ENCODE peak calls at places on chromosome 18, in ten cellular contexts. One of them, this sample, is unnamed.

GRCh38 chr18:43805646-43806194 is 528.4 kb upstream of the SYT4 start:
- DNase-seq in fibroblast of mammary gland: peak; percentile 57
- DNase-seq in breast epithelium: no peak
- DNase-seq in heart left ventricle: peak; percentile 22
- DNase-seq in fibroblast of villous mesenchyme: peak; percentile 59
- DNase-seq in right atrium auricular region: no peak
- DNase-seq in psoas muscle: peak; percentile 34
- DNase-seq in ovary: no peak
- DNase-seq in tibial artery: no peak
- DNase-seq in cardiac fibroblast: peak; percentile 5
- DNase-seq in this sample: no peak

GRCh38 chr18:69686861-69687260 is 260.8 kb downstream of the CD226 start:
- DNase-seq in fibroblast of mammary gland: peak; percentile 28
- DNase-seq in breast epithelium: no peak
- DNase-seq in heart left ventricle: no peak
- DNase-seq in fibroblast of villous mesenchyme: peak; percentile 36
- DNase-seq in right atrium auricular region: no peak
- DNase-seq in psoas muscle: no peak
- DNase-seq in ovary: no peak
- DNase-seq in tibial artery: no peak
- DNase-seq in cardiac fibroblast: peak; percentile 48
- DNase-seq in this sample: no peak

GRCh38 chr18:35345460-35345921 is 1.3 kb upstream of the ZNF24 start:
- DNase-seq in fibroblast of mammary gland: no peak
- DNase-seq in breast epithelium: no peak
- DNase-seq in heart left ventricle: no peak
- DNase-seq in fibroblast of villous mesenchyme: peak; percentile 28
- DNase-seq in right atrium auricular region: no peak
- DNase-seq in psoas muscle: no peak
- DNase-seq in ovary: no peak
- DNase-seq in tibial artery: no peak
- DNase-seq in cardiac fibroblast: no peak
- DNase-seq in this sample: no peak

GRCh38 chr18:45402485-45403056 is 212.7 kb upstream of the SLC14A2 start:
- DNase-seq in fibroblast of mammary gland: peak; percentile 91
- DNase-seq in breast epithelium: no peak
- DNase-seq in heart left ventricle: no peak
- DNase-seq in fibroblast of villous mesenchyme: no peak
- DNase-seq in right atrium auricular region: no peak
- DNase-seq in psoas muscle: no peak
- DNase-seq in ovary: no peak
- DNase-seq in tibial artery: no peak
- DNase-seq in cardiac fibroblast: peak; percentile 35
- DNase-seq in this sample: peak; percentile 61

GRCh38 chr18:63309422-63309821 is 10.1 kb downstream of the BCL2 start:
- DNase-seq in fibroblast of mammary gland: no peak
- DNase-seq in breast epithelium: no peak
- DNase-seq in heart left ventricle: no peak
- DNase-seq in fibroblast of villous mesenchyme: no peak
- DNase-seq in right atrium auricular region: no peak
- DNase-seq in psoas muscle: no peak
- DNase-seq in ovary: no peak
- DNase-seq in tibial artery: no peak
- DNase-seq in cardiac fibroblast: no peak
- DNase-seq in this sample: no peak

GRCh38 chr18:32349728-32350395 is 120.8 kb downstream of the GAREM1 start:
- DNase-seq in fibroblast of mammary gland: peak; percentile 97
- DNase-seq in breast epithelium: peak; percentile 63
- DNase-seq in heart left ventricle: peak; percentile 78
- DNase-seq in fibroblast of villous mesenchyme: peak; percentile 86
- DNase-seq in right atrium auricular region: peak; percentile 85
- DNase-seq in psoas muscle: no peak
- DNase-seq in ovary: peak; percentile 76
- DNase-seq in tibial artery: peak; percentile 85
- DNase-seq in cardiac fibroblast: peak; percentile 99
- DNase-seq in this sample: peak; percentile 99

GRCh38 chr18:54740146-54740844 is 88.0 kb upstream of the RAB27B start:
- DNase-seq in fibroblast of mammary gland: peak; percentile 82
- DNase-seq in breast epithelium: no peak
- DNase-seq in heart left ventricle: no peak
- DNase-seq in fibroblast of villous mesenchyme: peak; percentile 73
- DNase-seq in right atrium auricular region: no peak
- DNase-seq in psoas muscle: no peak
- DNase-seq in ovary: no peak
- DNase-seq in tibial artery: no peak
- DNase-seq in cardiac fibroblast: peak; percentile 75
- DNase-seq in this sample: no peak

GRCh38 chr18:13474907-13475306 is 251.5 kb downstream of the FAM210A start:
- DNase-seq in fibroblast of mammary gland: no peak
- DNase-seq in breast epithelium: no peak
- DNase-seq in heart left ventricle: no peak
- DNase-seq in fibroblast of villous mesenchyme: no peak
- DNase-seq in right atrium auricular region: no peak
- DNase-seq in psoas muscle: no peak
- DNase-seq in ovary: no peak
- DNase-seq in tibial artery: no peak
- DNase-seq in cardiac fibroblast: no peak
- DNase-seq in this sample: no peak

GRCh38 chr18:9614401-9615279 is at the start of gene PPP4R1:
- DNase-seq in fibroblast of mammary gland: peak; percentile 54
- DNase-seq in breast epithelium: peak; percentile 74
- DNase-seq in heart left ventricle: peak; percentile 89
- DNase-seq in fibroblast of villous mesenchyme: peak; percentile 69
- DNase-seq in right atrium auricular region: peak; percentile 78
- DNase-seq in psoas muscle: peak; percentile 89
- DNase-seq in ovary: peak; percentile 77
- DNase-seq in tibial artery: peak; percentile 89
- DNase-seq in cardiac fibroblast: peak; percentile 55
- DNase-seq in this sample: no peak

GRCh38 chr18:9612989-9613388 is 1.4 kb downstream of the PPP4R1 start:
- DNase-seq in fibroblast of mammary gland: no peak
- DNase-seq in breast epithelium: no peak
- DNase-seq in heart left ventricle: no peak
- DNase-seq in fibroblast of villous mesenchyme: no peak
- DNase-seq in right atrium auricular region: no peak
- DNase-seq in psoas muscle: no peak
- DNase-seq in ovary: no peak
- DNase-seq in tibial artery: no peak
- DNase-seq in cardiac fibroblast: no peak
- DNase-seq in this sample: no peak

GRCh38 chr18:9615280-9615797 is 980 bp upstream of the PPP4R1 start:
- DNase-seq in fibroblast of mammary gland: no peak
- DNase-seq in breast epithelium: no peak
- DNase-seq in heart left ventricle: no peak
- DNase-seq in fibroblast of villous mesenchyme: no peak
- DNase-seq in right atrium auricular region: no peak
- DNase-seq in psoas muscle: no peak
- DNase-seq in ovary: no peak
- DNase-seq in tibial artery: no peak
- DNase-seq in cardiac fibroblast: no peak
- DNase-seq in this sample: no peak

GRCh38 chr18:9612215-9612830 is 2.0 kb downstream of the PPP4R1 start:
- DNase-seq in fibroblast of mammary gland: peak; percentile 58
- DNase-seq in breast epithelium: no peak
- DNase-seq in heart left ventricle: no peak
- DNase-seq in fibroblast of villous mesenchyme: peak; percentile 53
- DNase-seq in right atrium auricular region: no peak
- DNase-seq in psoas muscle: no peak
- DNase-seq in ovary: no peak
- DNase-seq in tibial artery: no peak
- DNase-seq in cardiac fibroblast: peak; percentile 64
- DNase-seq in this sample: no peak

GRCh38 chr18:9613550-9614400 is 584 bp downstream of the PPP4R1 start:
- DNase-seq in fibroblast of mammary gland: no peak
- DNase-seq in breast epithelium: peak; percentile 55
- DNase-seq in heart left ventricle: peak; percentile 73
- DNase-seq in fibroblast of villous mesenchyme: peak; percentile 54
- DNase-seq in right atrium auricular region: peak; percentile 61
- DNase-seq in psoas muscle: peak; percentile 76
- DNase-seq in ovary: peak; percentile 52
- DNase-seq in tibial artery: peak; percentile 75
- DNase-seq in cardiac fibroblast: peak; percentile 56
- DNase-seq in this sample: no peak
- TF ChIP-seq CTCF in fibroblast of mammary gland: no peak
- TF ChIP-seq CTCF in breast epithelium: no peak
- TF ChIP-seq CTCF in heart left ventricle: no peak
- TF ChIP-seq CTCF in fibroblast of villous mesenchyme: no peak
- TF ChIP-seq CTCF in right atrium auricular region: no peak
- TF ChIP-seq CTCF in psoas muscle: no peak
- TF ChIP-seq CTCF in ovary: no peak
- TF ChIP-seq CTCF in tibial artery: no peak
- TF ChIP-seq CTCF in cardiac fibroblast: no peak
- TF ChIP-seq CTCF in this sample: no peak

GRCh38 chr18:23986610-23987359 is 27.8 kb upstream of the TTC39C start:
- DNase-seq in fibroblast of mammary gland: no peak
- DNase-seq in breast epithelium: no peak
- DNase-seq in heart left ventricle: no peak
- DNase-seq in fibroblast of villous mesenchyme: no peak
- DNase-seq in right atrium auricular region: no peak
- DNase-seq in psoas muscle: no peak
- DNase-seq in ovary: no peak
- DNase-seq in tibial artery: no peak
- DNase-seq in cardiac fibroblast: no peak
- DNase-seq in this sample: no peak

GRCh38 chr18:23977709-23978483 is 36.7 kb upstream of the TTC39C start:
- DNase-seq in fibroblast of mammary gland: peak; percentile 44
- DNase-seq in breast epithelium: no peak
- DNase-seq in heart left ventricle: no peak
- DNase-seq in fibroblast of villous mesenchyme: peak; percentile 13
- DNase-seq in right atrium auricular region: no peak
- DNase-seq in psoas muscle: no peak
- DNase-seq in ovary: no peak
- DNase-seq in tibial artery: no peak
- DNase-seq in cardiac fibroblast: peak; percentile 51
- DNase-seq in this sample: no peak

GRCh38 chr18:23982154-23983071 is 32.1 kb upstream of the TTC39C start:
- DNase-seq in fibroblast of mammary gland: peak; percentile 82
- DNase-seq in breast epithelium: no peak
- DNase-seq in heart left ventricle: peak; percentile 55
- DNase-seq in fibroblast of villous mesenchyme: peak; percentile 63
- DNase-seq in right atrium auricular region: peak; percentile 91
- DNase-seq in psoas muscle: peak; percentile 67
- DNase-seq in ovary: peak; percentile 71
- DNase-seq in tibial artery: peak; percentile 86
- DNase-seq in cardiac fibroblast: peak; percentile 78
- DNase-seq in this sample: no peak

GRCh38 chr18:23977103-23977502 is 37.5 kb upstream of the TTC39C start:
- DNase-seq in fibroblast of mammary gland: no peak
- DNase-seq in breast epithelium: no peak
- DNase-seq in heart left ventricle: no peak
- DNase-seq in fibroblast of villous mesenchyme: no peak
- DNase-seq in right atrium auricular region: no peak
- DNase-seq in psoas muscle: no peak
- DNase-seq in ovary: no peak
- DNase-seq in tibial artery: no peak
- DNase-seq in cardiac fibroblast: no peak
- DNase-seq in this sample: no peak

GRCh38 chr18:23981369-23981768 is 33.2 kb upstream of the TTC39C start:
- DNase-seq in fibroblast of mammary gland: no peak
- DNase-seq in breast epithelium: no peak
- DNase-seq in heart left ventricle: no peak
- DNase-seq in fibroblast of villous mesenchyme: no peak
- DNase-seq in right atrium auricular region: no peak
- DNase-seq in psoas muscle: no peak
- DNase-seq in ovary: no peak
- DNase-seq in tibial artery: no peak
- DNase-seq in cardiac fibroblast: no peak
- DNase-seq in this sample: no peak
- H3K4me3 ChIP-seq in fibroblast of mammary gland: no peak overlapping the region
- H3K4me3 ChIP-seq in breast epithelium: no peak overlapping the region
- H3K4me3 ChIP-seq in heart left ventricle: no peak overlapping the region
- H3K4me3 ChIP-seq in fibroblast of villous mesenchyme: no peak overlapping the region
- H3K4me3 ChIP-seq in right atrium auricular region: no peak overlapping the region
- H3K4me3 ChIP-seq in psoas muscle: no peak overlapping the region
- H3K4me3 ChIP-seq in ovary: no peak overlapping the region
- H3K4me3 ChIP-seq in tibial artery: no peak overlapping the region
- H3K4me3 ChIP-seq in cardiac fibroblast: no peak overlapping the region
- H3K4me3 ChIP-seq in this sample: no peak overlapping the region

DNA sequence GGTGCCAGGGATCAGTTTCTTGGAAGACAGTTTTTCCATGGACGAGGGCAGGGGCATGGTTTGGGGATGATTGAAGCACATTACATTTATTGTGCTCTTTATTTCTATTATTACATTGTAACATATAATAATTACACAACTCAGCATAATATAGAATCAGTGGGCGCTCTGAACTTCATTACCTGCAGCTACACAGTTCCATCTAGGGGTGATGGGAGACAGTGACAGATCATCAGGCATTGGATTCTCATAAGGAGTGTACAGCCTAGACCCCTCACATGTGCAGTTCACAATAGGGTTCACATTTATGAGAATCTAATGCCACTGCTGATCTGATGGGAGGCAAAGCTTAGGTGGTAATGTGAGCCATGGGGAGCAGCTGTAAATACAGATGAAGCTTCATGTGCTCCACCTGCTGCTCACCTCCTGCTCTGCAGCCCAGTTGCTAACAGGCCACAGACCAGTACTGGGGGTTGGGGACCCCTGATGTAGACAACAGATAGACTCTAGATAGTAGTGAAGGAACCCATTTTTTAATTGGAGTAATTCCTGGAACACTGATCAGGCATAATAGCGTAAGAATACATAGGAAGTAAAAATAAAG is 41.5 kb upstream of the MC4R start:
- DNase-seq in fibroblast of mammary gland: peak; percentile 3
- DNase-seq in breast epithelium: no peak
- DNase-seq in heart left ventricle: no peak
- DNase-seq in fibroblast of villous mesenchyme: peak; percentile 1
- DNase-seq in right atrium auricular region: no peak
- DNase-seq in psoas muscle: no peak
- DNase-seq in ovary: no peak
- DNase-seq in tibial artery: no peak
- DNase-seq in cardiac fibroblast: peak; percentile 9
- DNase-seq in this sample: no peak
- TF ChIP-seq CTCF in fibroblast of mammary gland: peak; percentile 29
- TF ChIP-seq CTCF in breast epithelium: no peak
- TF ChIP-seq CTCF in heart left ventricle: no peak
- TF ChIP-seq CTCF in fibroblast of villous mesenchyme: no peak
- TF ChIP-seq CTCF in right atrium auricular region: no peak
- TF ChIP-seq CTCF in psoas muscle: no peak
- TF ChIP-seq CTCF in ovary: no peak
- TF ChIP-seq CTCF in tibial artery: no peak
- TF ChIP-seq CTCF in cardiac fibroblast: peak; percentile 36
- TF ChIP-seq CTCF in this sample: peak; percentile 82

GRCh38 chr18:27546991-27547390 is 361.9 kb upstream of the CHST9 start:
- DNase-seq in fibroblast of mammary gland: no peak
- DNase-seq in breast epithelium: no peak
- DNase-seq in heart left ventricle: no peak
- DNase-seq in fibroblast of villous mesenchyme: no peak
- DNase-seq in right atrium auricular region: no peak
- DNase-seq in psoas muscle: no peak
- DNase-seq in ovary: no peak
- DNase-seq in tibial artery: no peak
- DNase-seq in cardiac fibroblast: no peak
- DNase-seq in this sample: no peak

GRCh38 chr18:27544211-27544610 is 359.1 kb upstream of the CHST9 start:
- DNase-seq in fibroblast of mammary gland: no peak
- DNase-seq in breast epithelium: no peak
- DNase-seq in heart left ventricle: no peak
- DNase-seq in fibroblast of villous mesenchyme: no peak
- DNase-seq in right atrium auricular region: no peak
- DNase-seq in psoas muscle: no peak
- DNase-seq in ovary: no peak
- DNase-seq in tibial artery: no peak
- DNase-seq in cardiac fibroblast: no peak
- DNase-seq in this sample: peak; percentile 20

DNA sequence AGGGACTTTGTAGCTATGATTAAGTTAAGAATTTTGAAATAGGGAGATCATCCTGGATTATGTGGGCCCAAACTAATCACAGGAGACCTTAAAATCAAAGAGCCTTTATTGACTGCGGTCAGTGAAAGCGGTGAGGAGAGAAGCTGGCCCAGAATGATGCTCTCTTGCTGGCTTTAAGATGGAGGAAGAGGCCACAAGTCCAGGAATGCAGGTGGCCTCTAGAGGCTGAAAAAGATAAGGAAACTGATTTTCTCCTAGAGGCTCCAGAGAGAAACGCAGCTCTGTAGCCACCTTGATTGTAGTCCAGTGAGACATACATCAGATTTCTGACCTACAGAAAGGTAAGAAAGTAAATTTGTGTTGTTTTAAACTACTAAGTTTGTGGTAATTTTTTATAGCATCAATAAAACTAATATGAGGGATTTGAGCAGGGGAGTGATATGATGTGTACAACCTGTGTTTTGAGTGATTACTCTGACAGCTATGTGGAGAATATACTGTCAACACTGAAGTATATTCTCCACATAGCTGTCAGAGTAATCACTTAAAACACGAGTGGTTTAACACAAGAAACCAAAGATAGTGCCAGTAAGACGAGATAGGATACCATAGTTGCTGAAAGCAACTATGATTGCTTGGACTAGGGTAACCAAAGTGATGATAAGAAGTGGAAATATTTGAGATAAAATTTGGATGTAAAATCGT is 364.4 kb upstream of the CHST9 start:
- DNase-seq in fibroblast of mammary gland: no peak
- DNase-seq in breast epithelium: no peak
- DNase-seq in heart left ventricle: no peak
- DNase-seq in fibroblast of villous mesenchyme: no peak
- DNase-seq in right atrium auricular region: no peak
- DNase-seq in psoas muscle: no peak
- DNase-seq in ovary: no peak
- DNase-seq in tibial artery: no peak
- DNase-seq in cardiac fibroblast: no peak
- DNase-seq in this sample: no peak
- H3K4me3 ChIP-seq in fibroblast of mammary gland: no peak overlapping the region
- H3K4me3 ChIP-seq in breast epithelium: no peak overlapping the region
- H3K4me3 ChIP-seq in heart left ventricle: no peak overlapping the region
- H3K4me3 ChIP-seq in fibroblast of villous mesenchyme: no peak overlapping the region
- H3K4me3 ChIP-seq in right atrium auricular region: no peak overlapping the region
- H3K4me3 ChIP-seq in psoas muscle: no peak overlapping the region
- H3K4me3 ChIP-seq in ovary: no peak overlapping the region
- H3K4me3 ChIP-seq in tibial artery: no peak overlapping the region
- H3K4me3 ChIP-seq in cardiac fibroblast: no peak overlapping the region
- H3K4me3 ChIP-seq in this sample: no peak overlapping the region

This sample was measured in epithelial cell of proximal tubule.